ENCODE peak calls at places on chromosomes 5 and 9, in four cellular contexts. R is LHCN-M2, W is NCI-H510A treated with DMSO at 0.1 percent for 48 hours, P is tibial nerve. C is an unnamed sample.

GRCh38 chr9:125633116-125633743 is 73.8 kb downstream of the MAPKAP1 start:
- DNase-seq in W (peak; percentile 59), P (no peak), R (peak; percentile 42), C (no peak)

GRCh38 chr5:140284013-140284412 is 18.9 kb downstream of the PFDN1 start:
- DNase-seq in R (no peak), W (no peak), P (no peak), C (no peak)

GRCh38 chr5:1358726-1359025 is 13.8 kb upstream of the CLPTM1L start:
- DNase-seq in W (no peak), R (no peak), P (no peak), C (no peak)

GRCh38 chr5:69136296-69136695 is 30.7 kb upstream of the CCNB1 start:
- DNase-seq in R (no peak), P (no peak), W (no peak), C (no peak)

GRCh38 chr5:52989025-52989780 is at the start of gene ITGA2:
- DNase-seq in P (peak; percentile 7), R (peak; percentile 28), W (peak; percentile 11), C (peak; percentile 66)

GRCh38 chr9:93121316-93122241 is 12.5 kb downstream of the NINJ1 start:
- DNase-seq in R (no peak), P (no peak), W (no peak), C (no peak)

GRCh38 chr9:29730096-29730621 is 2156.9 kb upstream of the C9orf72 start:
- DNase-seq in W (no peak), P (no peak), R (no peak), C (no peak)

GRCh38 chr9:18689166-18689565 is 215.2 kb downstream of the ADAMTSL1 start:
- DNase-seq in W (no peak), P (no peak), R (no peak), C (no peak)

GRCh38 chr9:74519419-74519818 is 22.3 kb downstream of the RORB start:
- DNase-seq in W (no peak), P (no peak), R (no peak), C (no peak)

GRCh38 chr9:134757206-134757975 is 115.8 kb downstream of the COL5A1 start:
- DNase-seq in W (no peak), R (peak; percentile 36), P (no peak), C (no peak)

GRCh38 chr5:58016892-58017291 is 443.0 kb downstream of the PLK2 start:
- DNase-seq in W (no peak), R (no peak), P (no peak), C (no peak)

GRCh38 chr9:75190762-75191161 is 102.4 kb downstream of the OSTF1 start:
- DNase-seq in R (no peak), P (no peak), W (no peak), C (no peak)

GRCh38 chr5:66542728-66543127 is 53.5 kb upstream of the MAST4 start:
- DNase-seq in W (no peak), R (no peak), P (no peak), C (no peak)

GRCh38 chr9:118652258-118652657 is 717.0 kb downstream of the BRINP1 start:
- DNase-seq in R (no peak), P (no peak), W (no peak), C (no peak)

GRCh38 chr9:106708147-106708838 is 154.7 kb upstream of the ZNF462 start:
- DNase-seq in P (no peak), W (no peak), R (peak; percentile 61), C (no peak)

GRCh38 chr5:19977069-19977468 is 10.9 kb downstream of the CDH18 start:
- DNase-seq in W (no peak), R (no peak), P (no peak), C (no peak)

GRCh38 chr9:87750726-87751125 is 24.8 kb downstream of the CTSL start:
- DNase-seq in R (no peak), W (no peak), P (no peak), C (no peak)

GRCh38 chr9:115327441-115328122 is 209.6 kb upstream of the TNC start:
- DNase-seq in R (no peak), W (no peak), P (no peak), C (no peak)

GRCh38 chr5:31531888-31532710 is at the start of the genes C5orf22 and DROSHA:
- DNase-seq in W (peak; percentile 98), R (peak; percentile 95), P (peak; percentile 91), C (peak; percentile 85)

GRCh38 chr5:177995691-177996595 is at the start of gene PROP1:
- DNase-seq in W (no peak), P (no peak), R (no peak), C (no peak)

C was measured in SJSA1.